ENCODE peak calls at places on chromosomes 5 and 9, in seven cellular contexts. One of them, this sample, is unnamed.

GRCh38 chr9:92385953-92386352 is 18.4 kb downstream of the OGN start:
- DNase-seq in neuronal stem cell: no peak
- DNase-seq in mesendoderm: no peak
- DNase-seq in H9: no peak
- DNase-seq in IMR-90: peak; percentile 29
- DNase-seq in H1: no peak
- DNase-seq in trophoblast cell: peak; percentile 48
- DNase-seq in this sample: no peak

GRCh38 chr5:66307647-66308257 is 163.7 kb downstream of the SREK1 start:
- DNase-seq in neuronal stem cell: peak; percentile 56
- DNase-seq in mesendoderm: peak; percentile 72
- DNase-seq in H9: no peak
- DNase-seq in IMR-90: peak; percentile 69
- DNase-seq in H1: no peak
- DNase-seq in trophoblast cell: peak; percentile 88
- DNase-seq in this sample: peak; percentile 70

GRCh38 chr9:14175778-14176177 is 138.2 kb downstream of the NFIB start:
- DNase-seq in neuronal stem cell: no peak
- DNase-seq in mesendoderm: no peak
- DNase-seq in H9: no peak
- DNase-seq in IMR-90: no peak
- DNase-seq in H1: no peak
- DNase-seq in trophoblast cell: no peak
- DNase-seq in this sample: no peak

GRCh38 chr5:171595801-171596231 is 176.4 kb downstream of the FGF18 start:
- DNase-seq in neuronal stem cell: no peak
- DNase-seq in mesendoderm: no peak
- DNase-seq in H9: peak; percentile 5
- DNase-seq in IMR-90: peak; percentile 92
- DNase-seq in H1: no peak
- DNase-seq in trophoblast cell: no peak
- DNase-seq in this sample: peak; percentile 57

GRCh38 chr5:96582343-96582742 is 79.8 kb upstream of the CAST start:
- DNase-seq in neuronal stem cell: no peak
- DNase-seq in mesendoderm: no peak
- DNase-seq in H9: no peak
- DNase-seq in IMR-90: peak; percentile 55
- DNase-seq in H1: no peak
- DNase-seq in trophoblast cell: no peak
- DNase-seq in this sample: no peak

GRCh38 chr9:107425110-107426025 is 64.2 kb downstream of the KLF4 start:
- DNase-seq in neuronal stem cell: peak; percentile 56
- DNase-seq in mesendoderm: peak; percentile 81
- DNase-seq in H9: peak; percentile 85
- DNase-seq in IMR-90: peak; percentile 19
- DNase-seq in H1: peak; percentile 54
- DNase-seq in trophoblast cell: peak; percentile 90
- DNase-seq in this sample: peak; percentile 60

GRCh38 chr5:159814810-159815585 is 101.3 kb upstream of the ADRA1B start:
- DNase-seq in neuronal stem cell: no peak
- DNase-seq in mesendoderm: no peak
- DNase-seq in H9: no peak
- DNase-seq in IMR-90: peak; percentile 21
- DNase-seq in H1: no peak
- DNase-seq in trophoblast cell: peak; percentile 19
- DNase-seq in this sample: no peak

GRCh38 chr5:155631116-155631515 is 617.6 kb downstream of the KIF4B start:
- DNase-seq in neuronal stem cell: no peak
- DNase-seq in mesendoderm: peak; percentile 68
- DNase-seq in H9: no peak
- DNase-seq in IMR-90: no peak
- DNase-seq in H1: no peak
- DNase-seq in trophoblast cell: peak; percentile 18
- DNase-seq in this sample: peak; percentile 43

GRCh38 chr9:72954431-72955420 is 1.9 kb upstream of the ALDH1A1 start:
- DNase-seq in neuronal stem cell: no peak
- DNase-seq in mesendoderm: no peak
- DNase-seq in H9: no peak
- DNase-seq in IMR-90: no peak
- DNase-seq in H1: no peak
- DNase-seq in trophoblast cell: no peak
- DNase-seq in this sample: no peak

GRCh38 chr5:2603176-2603575 is 148.3 kb downstream of the IRX2 start:
- DNase-seq in neuronal stem cell: no peak
- DNase-seq in mesendoderm: no peak
- DNase-seq in H9: no peak
- DNase-seq in IMR-90: no peak
- DNase-seq in H1: no peak
- DNase-seq in trophoblast cell: no peak
- DNase-seq in this sample: no peak

GRCh38 chr5:37043693-37044092 is 167.1 kb downstream of the NIPBL start:
- DNase-seq in neuronal stem cell: no peak
- DNase-seq in mesendoderm: peak; percentile 61
- DNase-seq in H9: peak; percentile 28
- DNase-seq in IMR-90: no peak
- DNase-seq in H1: no peak
- DNase-seq in trophoblast cell: no peak
- DNase-seq in this sample: no peak

GRCh38 chr5:129652353-129653138 is 95.3 kb upstream of the MINAR2 start:
- DNase-seq in neuronal stem cell: no peak
- DNase-seq in mesendoderm: no peak
- DNase-seq in H9: no peak
- DNase-seq in IMR-90: no peak
- DNase-seq in H1: no peak
- DNase-seq in trophoblast cell: no peak
- DNase-seq in this sample: no peak

GRCh38 chr9:81526587-81526986 is 162.8 kb downstream of the TLE1 start:
- DNase-seq in neuronal stem cell: no peak
- DNase-seq in mesendoderm: no peak
- DNase-seq in H9: no peak
- DNase-seq in IMR-90: peak; percentile 93
- DNase-seq in H1: no peak
- DNase-seq in trophoblast cell: no peak
- DNase-seq in this sample: peak; percentile 91

GRCh38 chr9:122200960-122201635 is 27.7 kb downstream of the LHX6 start:
- DNase-seq in neuronal stem cell: no peak
- DNase-seq in mesendoderm: no peak
- DNase-seq in H9: no peak
- DNase-seq in IMR-90: peak; percentile 79
- DNase-seq in H1: no peak
- DNase-seq in trophoblast cell: no peak
- DNase-seq in this sample: no peak

GRCh38 chr5:95904827-95905226 is 56.8 kb downstream of the ELL2 start:
- DNase-seq in neuronal stem cell: no peak
- DNase-seq in mesendoderm: no peak
- DNase-seq in H9: no peak
- DNase-seq in IMR-90: no peak
- DNase-seq in H1: no peak
- DNase-seq in trophoblast cell: no peak
- DNase-seq in this sample: no peak

GRCh38 chr9:115952667-115953316 is 200.8 kb upstream of the PAPPA start:
- DNase-seq in neuronal stem cell: no peak
- DNase-seq in mesendoderm: no peak
- DNase-seq in H9: no peak
- DNase-seq in IMR-90: peak; percentile 88
- DNase-seq in H1: no peak
- DNase-seq in trophoblast cell: no peak
- DNase-seq in this sample: peak; percentile 81

GRCh38 chr9:87290241-87290700 is 207.4 kb upstream of the DAPK1 start:
- DNase-seq in neuronal stem cell: no peak
- DNase-seq in mesendoderm: no peak
- DNase-seq in H9: no peak
- DNase-seq in IMR-90: peak; percentile 11
- DNase-seq in H1: no peak
- DNase-seq in trophoblast cell: peak; percentile 27
- DNase-seq in this sample: no peak

GRCh38 chr5:61304611-61305369 is 27.3 kb upstream of the ZSWIM6 start:
- DNase-seq in neuronal stem cell: no peak
- DNase-seq in mesendoderm: peak; percentile 59
- DNase-seq in H9: no peak
- DNase-seq in IMR-90: peak; percentile 94
- DNase-seq in H1: no peak
- DNase-seq in trophoblast cell: peak; percentile 94
- DNase-seq in this sample: peak; percentile 97

GRCh38 chr5:139647406-139648204 is 544 bp upstream of the CXXC5 start:
- DNase-seq in neuronal stem cell: no peak
- DNase-seq in mesendoderm: peak; percentile 69
- DNase-seq in H9: no peak
- DNase-seq in IMR-90: no peak
- DNase-seq in H1: no peak
- DNase-seq in trophoblast cell: peak; percentile 29
- DNase-seq in this sample: no peak

DNA sequence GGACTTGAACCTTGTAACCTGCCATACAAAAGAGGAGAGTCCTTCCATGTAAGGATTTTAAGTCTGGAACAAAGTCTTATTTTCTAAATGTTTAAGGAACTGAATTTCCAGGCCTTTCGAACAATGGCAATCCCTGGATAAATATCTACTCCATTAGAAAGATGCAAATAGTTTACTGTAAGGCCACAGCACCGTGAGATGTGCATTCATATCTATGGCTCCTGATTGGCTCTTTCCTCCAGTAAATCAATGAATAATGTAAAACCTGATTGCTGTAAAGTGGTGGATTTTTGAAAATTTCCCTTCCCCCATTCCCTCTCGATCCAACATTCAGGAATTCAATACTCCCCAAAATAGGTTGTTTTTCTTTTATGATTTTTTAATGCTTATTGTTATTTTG is 211.6 kb downstream of the MEF2C start:
- DNase-seq in neuronal stem cell: no peak
- DNase-seq in mesendoderm: no peak
- DNase-seq in H9: no peak
- DNase-seq in IMR-90: no peak
- DNase-seq in H1: no peak
- DNase-seq in trophoblast cell: no peak
- DNase-seq in this sample: no peak
- H3K4me1 ChIP-seq in neuronal stem cell: peaks cover 16% of the 10 kb centered on the region
- H3K4me1 ChIP-seq in mesendoderm: peaks cover 2% of the 10 kb centered on the region
- H3K4me1 ChIP-seq in H9: peaks cover 7% of the 10 kb centered on the region
- H3K4me1 ChIP-seq in IMR-90: no peaks in the 10 kb centered on the region
- H3K4me1 ChIP-seq in H1: peaks cover 22% of the 10 kb centered on the region
- H3K4me1 ChIP-seq in trophoblast cell: peaks cover 16% of the 10 kb centered on the region
- H3K4me1 ChIP-seq in this sample: peaks cover 24% of the 10 kb centered on the region

GRCh38 chr5:111757582-111758283 is 739 bp upstream of the NREP start:
- DNase-seq in neuronal stem cell: peak; percentile 67
- DNase-seq in mesendoderm: peak; percentile 89
- DNase-seq in H9: peak; percentile 84
- DNase-seq in IMR-90: peak; percentile 93
- DNase-seq in H1: no peak
- DNase-seq in trophoblast cell: peak; percentile 60
- DNase-seq in this sample: peak; percentile 93

GRCh38 chr5:111755264-111755941 is 1.6 kb downstream of the NREP start:
- DNase-seq in neuronal stem cell: no peak
- DNase-seq in mesendoderm: no peak
- DNase-seq in H9: no peak
- DNase-seq in IMR-90: no peak
- DNase-seq in H1: no peak
- DNase-seq in trophoblast cell: no peak
- DNase-seq in this sample: no peak

GRCh38 chr5:111755942-111756353 is 1.0 kb downstream of the NREP start:
- DNase-seq in neuronal stem cell: no peak
- DNase-seq in mesendoderm: peak; percentile 33
- DNase-seq in H9: no peak
- DNase-seq in IMR-90: peak; percentile 67
- DNase-seq in H1: no peak
- DNase-seq in trophoblast cell: no peak
- DNase-seq in this sample: peak; percentile 67

GRCh38 chr5:111758284-111758628 is 1.3 kb upstream of the NREP start:
- DNase-seq in neuronal stem cell: no peak
- DNase-seq in mesendoderm: no peak
- DNase-seq in H9: no peak
- DNase-seq in IMR-90: no peak
- DNase-seq in H1: no peak
- DNase-seq in trophoblast cell: no peak
- DNase-seq in this sample: no peak

GRCh38 chr5:111756701-111757581 is at the start of gene NREP:
- DNase-seq in neuronal stem cell: peak; percentile 85
- DNase-seq in mesendoderm: peak; percentile 97
- DNase-seq in H9: peak; percentile 77
- DNase-seq in IMR-90: peak; percentile 97
- DNase-seq in H1: no peak
- DNase-seq in trophoblast cell: peak; percentile 92
- DNase-seq in this sample: peak; percentile 99
- H2AK5ac ChIP-seq in neuronal stem cell: peak within 1 kb of the TSS; percentile 90
- H2AK5ac ChIP-seq in mesendoderm: no peak within 1 kb of the TSS
- H2AK5ac ChIP-seq in H9: no peak within 1 kb of the TSS
- H2AK5ac ChIP-seq in IMR-90: peak within 1 kb of the TSS; percentile 89
- H2AK5ac ChIP-seq in H1: no peak within 1 kb of the TSS
- H2AK5ac ChIP-seq in trophoblast cell: peak within 1 kb of the TSS; percentile 18
- H2AK5ac ChIP-seq in this sample: peak within 1 kb of the TSS; percentile 33

GRCh38 chr5:174793076-174793475 is 68.7 kb downstream of the MSX2 start:
- DNase-seq in neuronal stem cell: no peak
- DNase-seq in mesendoderm: no peak
- DNase-seq in H9: no peak
- DNase-seq in IMR-90: no peak
- DNase-seq in H1: no peak
- DNase-seq in trophoblast cell: no peak
- DNase-seq in this sample: no peak

GRCh38 chr5:174785120-174785680 is 60.8 kb downstream of the MSX2 start:
- DNase-seq in neuronal stem cell: no peak
- DNase-seq in mesendoderm: no peak
- DNase-seq in H9: no peak
- DNase-seq in IMR-90: no peak
- DNase-seq in H1: no peak
- DNase-seq in trophoblast cell: no peak
- DNase-seq in this sample: no peak

GRCh38 chr5:174790906-174791305 is 66.5 kb downstream of the MSX2 start:
- DNase-seq in neuronal stem cell: no peak
- DNase-seq in mesendoderm: no peak
- DNase-seq in H9: no peak
- DNase-seq in IMR-90: no peak
- DNase-seq in H1: no peak
- DNase-seq in trophoblast cell: no peak
- DNase-seq in this sample: no peak

GRCh38 chr5:174793684-174794328 is 69.4 kb downstream of the MSX2 start:
- DNase-seq in neuronal stem cell: peak; percentile 62
- DNase-seq in mesendoderm: peak; percentile 85
- DNase-seq in H9: peak; percentile 83
- DNase-seq in IMR-90: peak; percentile 43
- DNase-seq in H1: peak; percentile 23
- DNase-seq in trophoblast cell: peak; percentile 78
- DNase-seq in this sample: peak; percentile 45

GRCh38 chr5:174789596-174789995 is 65.2 kb downstream of the MSX2 start:
- DNase-seq in neuronal stem cell: no peak
- DNase-seq in mesendoderm: peak; percentile 31
- DNase-seq in H9: no peak
- DNase-seq in IMR-90: no peak
- DNase-seq in H1: no peak
- DNase-seq in trophoblast cell: peak; percentile 4
- DNase-seq in this sample: no peak
- H2BK120ac ChIP-seq in neuronal stem cell: no peak overlapping the region
- H2BK120ac ChIP-seq in mesendoderm: no peak overlapping the region
- H2BK120ac ChIP-seq in H9: no peak overlapping the region
- H2BK120ac ChIP-seq in IMR-90: no peak overlapping the region
- H2BK120ac ChIP-seq in H1: no peak overlapping the region
- H2BK120ac ChIP-seq in trophoblast cell: no peak overlapping the region
- H2BK120ac ChIP-seq in this sample: no peak overlapping the region

GRCh38 chr5:58999804-59000595 is 417.1 kb downstream of the RAB3C start:
- DNase-seq in neuronal stem cell: no peak
- DNase-seq in mesendoderm: peak; percentile 86
- DNase-seq in H9: peak; percentile 85
- DNase-seq in IMR-90: no peak
- DNase-seq in H1: no peak
- DNase-seq in trophoblast cell: no peak
- DNase-seq in this sample: no peak
- H3K4me1 ChIP-seq in neuronal stem cell: peaks cover 21% of the 10 kb centered on the region
- H3K4me1 ChIP-seq in mesendoderm: peaks cover 2% of the 10 kb centered on the region
- H3K4me1 ChIP-seq in H9: peaks cover 7% of the 10 kb centered on the region
- H3K4me1 ChIP-seq in IMR-90: peaks cover 5% of the 10 kb centered on the region
- H3K4me1 ChIP-seq in H1: peaks cover 2% of the 10 kb centered on the region
- H3K4me1 ChIP-seq in trophoblast cell: no peaks in the 10 kb centered on the region
- H3K4me1 ChIP-seq in this sample: peaks cover 2% of the 10 kb centered on the region

GRCh38 chr5:35540002-35540401 is 77.7 kb upstream of the SPEF2 start:
- DNase-seq in neuronal stem cell: no peak
- DNase-seq in mesendoderm: peak; percentile 16
- DNase-seq in H9: no peak
- DNase-seq in IMR-90: no peak
- DNase-seq in H1: no peak
- DNase-seq in trophoblast cell: no peak
- DNase-seq in this sample: no peak
- H2AK5ac ChIP-seq in neuronal stem cell: no peak overlapping the region
- H2AK5ac ChIP-seq in mesendoderm: no peak overlapping the region
- H2AK5ac ChIP-seq in H9: no peak overlapping the region
- H2AK5ac ChIP-seq in IMR-90: no peak overlapping the region
- H2AK5ac ChIP-seq in H1: no peak overlapping the region
- H2AK5ac ChIP-seq in trophoblast cell: no peak overlapping the region
- H2AK5ac ChIP-seq in this sample: no peak overlapping the region